ENCODE peak calls at places on chromosomes 5 and 9, in six cellular contexts. D is NCI-H69; E is AG10803; O is activated naive CD4-positive, alpha-beta T cell treated with anti-CD3 and anti-CD28 coated beads, Interleukin-2, amount 10 ng/mL, durations not matched to agents 7 days and 5 days; U is mesendoderm; Q is AML-193. V is an unnamed sample.

GRCh38 chr9:101635020-101635419 is 40.3 kb upstream of the PPP3R2 start:
- DNase-seq in D (peak), E (no peak), O (no peak), U (no peak), Q (no peak), V (no peak)

GRCh38 chr5:124057161-124057814 is 545.3 kb downstream of the CSNK1G3 start:
- DNase-seq in D (peak), E (no peak), O (no peak), U (no peak), Q (peak), V (peak)

GRCh38 chr5:68315679-68316271 is 100.2 kb downstream of the PIK3R1 start:
- DNase-seq in D (peak), E (no peak), O (peak), U (no peak), Q (no peak), V (peak)

GRCh38 chr5:14138608-14139540 is 4.3 kb upstream of the TRIO start:
- DNase-seq in D (peak), E (no peak), O (no peak), U (no peak), Q (no peak), V (no peak)

GRCh38 chr9:42852133-42852532 is 668.7 kb downstream of the SPATA31A6 start:
- DNase-seq in D (no peak), E (peak), O (peak), U (peak), Q (peak), V (peak)

GRCh38 chr5:43000198-43000840 is 39.8 kb downstream of the ANXA2R start:
- DNase-seq in D (peak), E (peak), O (no peak), U (peak), Q (no peak), V (peak)

GRCh38 chr5:138274189-138274853 is at the start of gene GFRA3:
- DNase-seq in D (peak), E (no peak), O (peak), U (peak), Q (no peak), V (peak)

GRCh38 chr5:142097681-142098080 is 10.9 kb upstream of the NDFIP1 start:
- DNase-seq in D (no peak), E (no peak), O (no peak), U (peak), Q (no peak), V (peak)

GRCh38 chr9:99778308-99778707 is 43.4 kb upstream of the NR4A3 start:
- DNase-seq in D (peak), E (peak), O (no peak), U (no peak), Q (no peak), V (peak)

GRCh38 chr5:141039517-141039916 is 11.7 kb upstream of the PCDHB1 start:
- DNase-seq in D (peak), E (no peak), O (no peak), U (peak), Q (no peak), V (no peak)

GRCh38 chr9:70412678-70413426 is 1.6 kb downstream of the KLF9 start:
- DNase-seq in D (peak), E (peak), O (peak), U (peak), Q (no peak), V (peak)

GRCh38 chr5:16701134-16702094 is 84.6 kb upstream of the RETREG1 start:
- DNase-seq in D (no peak), E (no peak), O (no peak), U (no peak), Q (no peak), V (no peak)

GRCh38 chr9:110847661-110848060 is 179.1 kb downstream of the MUSK start:
- DNase-seq in D (no peak), E (peak), O (no peak), U (no peak), Q (no peak), V (no peak)

GRCh38 chr5:80318212-80318611 is 1.6 kb upstream of the SPZ1 start:
- DNase-seq in D (peak), E (peak), O (no peak), U (no peak), Q (no peak), V (no peak)

GRCh38 chr5:150320048-150320555 is 17.4 kb upstream of the ARSI start:
- DNase-seq in D (peak), E (peak), O (no peak), U (peak), Q (no peak), V (peak)

GRCh38 chr9:130426883-130427282 is 17.9 kb upstream of the ASS1 start:
- DNase-seq in D (peak), E (peak), O (no peak), U (no peak), Q (no peak), V (peak)

GRCh38 chr9:75826292-75826691 is 64.2 kb upstream of the PCSK5 start:
- DNase-seq in D (peak), E (no peak), O (no peak), U (no peak), Q (no peak), V (no peak)

GRCh38 chr5:146667633-146668032 is 151.6 kb upstream of the GPR151 start:
- DNase-seq in D (peak), E (peak), O (no peak), U (no peak), Q (no peak), V (peak)

GRCh38 chr5:65925094-65925600 is 1.2 kb upstream of the ERBIN start:
- DNase-seq in D (peak), E (peak), O (peak), U (peak), Q (peak), V (peak)

GRCh38 chr9:82020341-82020740 is 31.8 kb downstream of the SPATA31D1 start:
- DNase-seq in D (no peak), E (peak), O (no peak), U (no peak), Q (no peak), V (no peak)

GRCh38 chr9:124450241-124450924 is at the start of gene ADGRD2:
- DNase-seq in D (peak), E (peak), O (peak), U (peak), Q (no peak), V (peak)

GRCh38 chr5:41869150-41869738 is 981 bp downstream of the OXCT1 start:
- DNase-seq in D (peak), E (peak), O (peak), U (peak), Q (no peak), V (peak)

V was measured in epithelial cell of esophagus.